ENCODE peak calls at places on chromosomes 7 and 10, in five cellular contexts. M is cardiac muscle cell, W is choroid plexus epithelial cell, E is tibial nerve, K is OCI-LY7. B is an unnamed sample.

GRCh38 chr10:122257041-122257440 is 14.1 kb upstream of the BTBD16 start:
- DNase-seq in M (no peak), W (no peak), E (no peak), K (no peak), B (no peak)

GRCh38 chr10:18777258-18777657 is 118.0 kb downstream of the ARL5B start:
- DNase-seq in M (no peak), W (no peak), E (no peak), K (no peak), B (no peak)

GRCh38 chr10:72731916-72732419 is 40.0 kb downstream of the MCU start:
- DNase-seq in M (no peak), W (no peak), E (no peak), K (no peak), B (no peak)

GRCh38 chr7:100546129-100546867 is 7.3 kb downstream of the AGFG2 start:
- DNase-seq in M (no peak), W (peak), E (no peak), K (no peak), B (no peak)

GRCh38 chr10:132149917-132150316 is 36.8 kb upstream of the DPYSL4 start:
- DNase-seq in M (no peak), W (no peak), E (no peak), K (no peak), B (no peak)

GRCh38 chr7:129778770-129779601 is 167.5 kb downstream of the NRF1 start:
- DNase-seq in M (no peak), W (no peak), E (no peak), K (no peak), B (no peak)

GRCh38 chr7:139976838-139977656 is 85.7 kb downstream of the PARP12 start:
- DNase-seq in M (no peak), W (no peak), E (no peak), K (no peak), B (no peak)

GRCh38 chr10:71880425-71881306 is 29.6 kb upstream of the PSAP start:
- DNase-seq in M (no peak), W (no peak), E (no peak), K (no peak), B (no peak)

GRCh38 chr10:30812018-30812851 is 182.7 kb upstream of the LYZL2 start:
- DNase-seq in M (no peak), W (peak), E (peak), K (no peak), B (peak)

GRCh38 chr7:151423936-151424335 is 14.1 kb upstream of the WDR86 start:
- DNase-seq in M (no peak), W (no peak), E (no peak), K (no peak), B (no peak)

GRCh38 chr10:55500931-55501559 is 700.0 kb upstream of the PCDH15 start:
- DNase-seq in M (peak), W (peak), E (peak), K (peak), B (peak)

GRCh38 chr7:88219781-88220747 is at the start of gene SRI:
- DNase-seq in M (peak), W (peak), E (peak), K (peak), B (peak)

GRCh38 chr10:114749545-114749944 is 72.0 kb upstream of the FHIP2A start:
- DNase-seq in M (peak), W (no peak), E (no peak), K (no peak), B (no peak)

GRCh38 chr10:97065128-97065527 is 120.6 kb downstream of the SLIT1 start:
- DNase-seq in M (no peak), W (no peak), E (no peak), K (no peak), B (no peak)

GRCh38 chr10:27240891-27241639 is 468 bp upstream of the ACBD5 start:
- DNase-seq in M (peak), W (peak), E (no peak), K (peak), B (peak)

GRCh38 chr7:191105-192034 is 1.0 kb upstream of the FAM20C start:
- DNase-seq in M (peak), W (peak), E (peak), K (no peak), B (peak)

GRCh38 chr10:62584726-62585125 is 210.6 kb downstream of the ZNF365 start:
- DNase-seq in M (no peak), W (peak), E (no peak), K (no peak), B (peak)

GRCh38 chr10:75011221-75011620 is 100.2 kb upstream of the SAMD8 start:
- DNase-seq in M (no peak), W (no peak), E (no peak), K (no peak), B (no peak)

GRCh38 chr7:131540491-131541162 is 15.8 kb downstream of the PODXL start:
- DNase-seq in M (no peak), W (peak), E (no peak), K (no peak), B (peak)

GRCh38 chr7:149027560-149028345 is 552 bp downstream of the PDIA4 start:
- DNase-seq in M (peak), W (peak), E (peak), K (peak), B (peak)

GRCh38 chr7:71442492-71443196 is 310.7 kb downstream of the GALNT17 start:
- DNase-seq in M (no peak), W (peak), E (no peak), K (no peak), B (no peak)

GRCh38 chr7:29852457-29852856 is 46.1 kb downstream of the WIPF3 start:
- DNase-seq in M (no peak), W (no peak), E (no peak), K (no peak), B (no peak)

GRCh38 chr7:104174798-104175197 is 33.0 kb downstream of the ORC5 start:
- DNase-seq in M (no peak), W (no peak), E (no peak), K (no peak), B (no peak)

GRCh38 chr7:142566291-142566690 is 183.0 kb upstream of the PRSS1 start:
- DNase-seq in M (no peak), W (no peak), E (no peak), K (no peak), B (no peak)

GRCh38 chr7:66896441-66896840 is 24.6 kb upstream of the TMEM248 start:
- DNase-seq in M (no peak), W (no peak), E (no peak), K (no peak), B (no peak)

GRCh38 chr7:66899552-66900280 is 21.3 kb upstream of the TMEM248 start:
- DNase-seq in M (no peak), W (no peak), E (no peak), K (no peak), B (no peak)

DNA sequence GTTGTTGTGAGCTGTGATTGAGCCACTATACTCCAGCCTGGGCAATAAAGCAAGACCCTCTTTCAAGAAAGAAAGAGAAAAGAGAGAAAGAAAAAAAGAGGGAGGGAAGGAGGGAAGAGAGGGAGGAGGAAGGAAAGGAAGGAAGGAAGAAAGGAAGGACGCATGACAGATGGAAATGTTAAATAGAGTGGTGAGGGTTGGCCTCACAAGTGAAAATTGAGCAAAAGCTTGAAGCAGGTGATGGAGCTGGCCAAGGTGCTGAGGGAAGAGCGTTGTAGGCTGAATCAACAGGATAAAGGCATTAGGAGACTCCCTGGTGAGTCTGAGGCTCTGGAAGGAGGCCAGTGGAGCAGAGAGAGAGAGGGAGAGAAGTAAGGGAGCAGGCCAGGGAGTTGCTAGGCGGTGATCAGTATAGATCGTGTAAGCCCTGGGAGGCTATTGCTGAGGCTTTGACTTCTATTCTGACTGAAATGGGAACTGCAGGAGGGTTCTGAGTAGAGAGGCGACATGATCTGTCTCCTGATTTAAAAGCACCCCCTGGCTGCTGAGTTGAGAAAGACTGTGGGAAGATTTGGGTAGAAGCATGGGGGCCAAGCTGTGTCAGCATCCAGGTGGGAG is 26.5 kb upstream of the TMEM248 start:
- DNase-seq in M (peak), W (peak), E (no peak), K (no peak), B (peak)
- TF ChIP-seq CTCF in M (no peak), W (peak), E (no peak), K (peak), B (no peak)

GRCh38 chr7:117478796-117479479 is 887 bp upstream of the CFTR start:
- DNase-seq in M (no peak), W (peak), E (no peak), K (no peak), B (no peak)
- H3K4me3 ChIP-seq in M (peak), W (peak), E (peak), K (no peak), B (peak)

DNA sequence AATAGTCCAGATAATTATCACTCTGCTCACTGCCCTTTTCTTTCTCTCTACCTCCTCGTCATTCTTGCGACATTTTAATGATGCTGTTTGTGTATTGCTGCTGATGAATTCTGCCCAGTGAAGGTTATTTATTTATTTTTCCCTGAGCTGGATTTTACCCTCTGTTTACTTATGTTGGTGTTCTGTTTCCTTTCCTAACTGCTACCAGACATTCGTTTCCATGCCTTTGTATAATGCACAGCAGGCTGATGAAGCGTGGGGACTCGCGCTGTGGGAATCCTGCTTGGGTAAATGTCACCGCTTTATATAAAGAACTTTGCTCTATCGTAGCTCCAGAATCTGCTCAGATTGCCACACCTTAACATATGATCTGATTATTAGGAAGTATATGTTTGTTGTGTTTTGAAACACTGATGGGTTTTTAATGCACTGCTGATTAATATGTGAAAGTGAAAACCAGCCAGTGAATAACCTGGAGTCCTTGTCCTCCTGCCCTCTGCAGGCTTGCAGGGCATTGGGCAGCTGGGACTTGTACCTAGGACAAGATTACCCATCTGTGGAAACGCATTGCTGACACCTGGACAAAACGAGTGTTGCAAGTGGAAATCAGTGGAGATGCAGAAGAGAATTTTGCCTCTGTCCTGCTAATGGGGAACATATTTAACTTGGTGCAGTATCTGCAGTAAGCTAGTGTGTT is 291.5 kb downstream of the SDK1 start:
- DNase-seq in M (no peak), W (peak), E (no peak), K (no peak), B (peak)
- TF ChIP-seq CTCF in M (no peak), W (peak), E (no peak), K (no peak), B (peak)

DNA sequence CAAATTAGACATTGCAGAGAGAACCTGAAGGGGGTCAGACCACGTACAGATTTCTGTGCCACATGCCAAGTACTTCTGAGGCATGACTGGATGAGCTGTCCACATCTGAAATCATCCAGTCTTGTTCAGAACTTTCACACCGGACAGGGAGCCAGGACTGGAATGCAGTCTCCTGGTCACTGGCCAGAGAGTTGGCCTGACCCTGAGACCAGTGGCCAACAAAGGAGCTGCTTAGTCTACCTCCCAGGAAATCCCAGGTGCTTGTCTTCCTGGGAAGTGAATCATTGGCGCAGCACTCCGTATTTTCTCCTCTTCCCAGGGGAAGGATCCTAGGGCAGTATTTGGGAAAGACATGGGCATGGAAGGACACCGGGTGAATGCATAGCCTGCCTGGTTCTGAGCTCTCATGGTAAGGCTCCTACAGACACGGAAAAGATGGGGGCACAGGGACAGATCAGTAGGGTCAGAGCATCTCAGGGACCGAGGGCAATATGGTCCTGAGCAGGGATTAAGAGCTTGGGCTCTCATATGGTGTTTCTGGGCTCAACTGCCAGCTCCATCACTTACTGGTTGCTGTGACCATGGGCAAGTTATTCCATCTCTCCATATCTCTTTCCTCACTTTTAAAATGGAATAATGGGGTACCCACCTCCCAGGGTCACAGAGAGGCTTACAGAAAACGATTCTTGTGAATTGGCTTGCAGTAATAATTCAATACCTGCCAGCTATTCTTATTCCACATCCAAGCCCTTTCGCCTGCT is 1.3 kb upstream of the SCD start:
- DNase-seq in M (peak), W (peak), E (no peak), K (peak), B (peak)
- H3K4me3 ChIP-seq in M (peak), W (peak), E (peak), K (peak), B (peak)

GRCh38 chr10:794382-794956 is 105.0 kb upstream of the DIP2C start:
- DNase-seq in M (no peak), W (peak), E (no peak), K (no peak), B (peak)
- TF ChIP-seq CTCF in M (peak), W (peak), E (no peak), K (peak), B (peak)

GRCh38 chr7:25823571-25823970 is 328.4 kb upstream of the NFE2L3 start:
- DNase-seq in M (no peak), W (no peak), E (no peak), K (peak), B (no peak)
- H3K4me3 ChIP-seq in M (no peak), W (no peak), E (no peak), K (peak), B (no peak)

DNA sequence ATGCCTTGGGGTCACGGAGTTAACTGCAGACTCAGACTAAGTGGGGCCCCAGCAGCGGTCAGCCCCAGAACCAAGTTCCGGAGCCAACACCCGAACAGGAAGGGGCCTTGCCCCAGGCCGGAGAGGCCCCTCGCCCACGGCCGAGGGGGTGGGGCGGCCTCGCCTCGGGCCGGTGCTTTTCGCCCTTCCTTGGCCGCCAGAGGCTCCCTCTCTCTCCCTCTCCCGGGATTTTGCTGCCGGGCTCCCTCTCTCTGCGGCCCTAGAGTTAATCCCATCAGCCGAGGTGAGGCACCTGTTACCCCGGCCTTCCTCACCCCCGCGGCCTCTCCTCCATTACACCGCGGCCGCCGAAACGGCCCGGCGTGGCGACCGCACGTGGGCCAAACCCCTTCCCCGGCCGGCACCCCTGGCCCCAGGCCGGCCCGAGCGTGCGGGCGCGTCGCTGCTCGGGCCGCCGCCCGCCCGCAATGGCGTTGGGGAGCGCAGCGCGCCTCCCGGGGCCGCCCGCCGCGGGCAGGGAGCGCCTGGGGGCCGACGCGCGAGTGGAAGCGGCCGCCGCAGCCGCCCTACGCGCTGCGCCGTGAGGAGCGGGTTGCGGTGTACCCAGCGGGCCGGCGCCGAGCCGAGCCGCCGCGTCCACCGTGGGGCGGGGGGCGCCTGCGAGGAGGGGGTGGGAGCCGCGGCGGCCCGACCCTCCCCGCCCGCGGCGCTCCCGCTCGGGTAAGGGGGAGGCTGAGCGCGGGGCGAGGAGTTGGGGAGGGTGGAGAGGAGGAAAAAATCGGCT is at the start of gene PPP1R9A:
- DNase-seq in M (peak), W (no peak), E (no peak), K (no peak), B (peak)
- TF ChIP-seq CTCF in M (peak), W (peak), E (peak), K (no peak), B (peak)

B was measured in astrocyte of the spinal cord.